ENCODE peak calls at places on chromosomes 11 and 22, in four cellular contexts. Z, X, W and I are unnamed samples.

GRCh38 chr11:74256370-74257133 is 54.9 kb downstream of the P4HA3 start:
- DNase-seq in Z (peak; percentile 5), X (no peak), W (no peak), I (no peak)

GRCh38 chr11:714436-714835 is 8.4 kb downstream of the EPS8L2 start:
- DNase-seq in Z (no peak), X (no peak), W (no peak), I (no peak)

GRCh38 chr11:123640029-123640428 is 14.4 kb downstream of the SCN3B start:
- DNase-seq in Z (no peak), X (no peak), W (no peak), I (no peak)

GRCh38 chr11:134332189-134332631 is 422 bp downstream of the GLB1L2 start:
- DNase-seq in Z (no peak), X (no peak), W (peak; percentile 47), I (peak; percentile 58)

GRCh38 chr11:134126197-134126822 is 57.4 kb downstream of the JAM3 start:
- DNase-seq in Z (no peak), X (no peak), W (no peak), I (no peak)

GRCh38 chr22:41862530-41863266 is 29.8 kb downstream of the SREBF2 start:
- DNase-seq in Z (no peak), X (peak; percentile 89), W (no peak), I (no peak)

GRCh38 chr11:19164230-19164855 is 37.4 kb downstream of the CSRP3 start:
- DNase-seq in Z (no peak), X (no peak), W (no peak), I (no peak)

GRCh38 chr22:20084547-20085413 is 4.7 kb downstream of the DGCR8 start:
- DNase-seq in Z (peak; percentile 50), X (no peak), W (peak; percentile 94), I (peak; percentile 84)

GRCh38 chr11:66864172-66864901 is 7.5 kb downstream of the LRFN4 start:
- DNase-seq in Z (no peak), X (no peak), W (no peak), I (no peak)

GRCh38 chr11:2300290-2300935 is 1.3 kb downstream of the C11orf21 start:
- DNase-seq in Z (no peak), X (no peak), W (no peak), I (no peak)

GRCh38 chr11:1059759-1060158 is 14.9 kb upstream of the MUC2 start:
- DNase-seq in Z (no peak), X (no peak), W (peak; percentile 37), I (peak; percentile 51)

GRCh38 chr11:103086461-103086860 is 5.5 kb downstream of the DCUN1D5 start:
- DNase-seq in Z (no peak), X (no peak), W (no peak), I (no peak)

GRCh38 chr11:20342347-20343279 is 20.9 kb upstream of the HTATIP2 start:
- DNase-seq in Z (peak; percentile 61), X (no peak), W (peak; percentile 71), I (peak; percentile 82)

GRCh38 chr11:108672113-108672512 is 7.2 kb downstream of the DDX10 start:
- DNase-seq in Z (no peak), X (no peak), W (peak; percentile 19), I (no peak)

GRCh38 chr11:129695543-129696308 is 119.9 kb upstream of the TMEM45B start:
- DNase-seq in Z (peak; percentile 46), X (no peak), W (peak; percentile 71), I (peak; percentile 87)

GRCh38 chr11:5994791-5995190 is 8.0 kb upstream of the OR52L1 start:
- DNase-seq in Z (no peak), X (no peak), W (no peak), I (no peak)

GRCh38 chr11:102469196-102469821 is 16.7 kb upstream of the TMEM123 start:
- DNase-seq in Z (no peak), X (no peak), W (no peak), I (no peak)

GRCh38 chr22:39954584-39955055 is 5.6 kb upstream of the TMA7B start:
- DNase-seq in Z (peak; percentile 46), X (no peak), W (no peak), I (no peak)

GRCh38 chr22:44379817-44380560 is 67.2 kb upstream of the SHISAL1 start:
- DNase-seq in Z (no peak), X (no peak), W (no peak), I (no peak)

GRCh38 chr22:46735747-46736608 is 2.1 kb downstream of the CERK start:
- DNase-seq in Z (no peak), X (no peak), W (no peak), I (peak; percentile 35)

GRCh38 chr22:19815093-19815822 is 39.4 kb downstream of the GNB1L start:
- DNase-seq in Z (no peak), X (no peak), W (peak; percentile 94), I (no peak)

GRCh38 chr22:42833104-42833503 is 24.0 kb downstream of the ARFGAP3 start:
- DNase-seq in Z (no peak), X (peak; percentile 33), W (no peak), I (no peak)

GRCh38 chr22:38144025-38144405 is 33.5 kb upstream of the BAIAP2L2 start:
- DNase-seq in Z (peak; percentile 25), X (no peak), W (no peak), I (no peak)

GRCh38 chr22:22683668-22684361 is 39.4 kb downstream of the GGTLC2 start:
- DNase-seq in Z (no peak), X (no peak), W (no peak), I (no peak)

GRCh38 chr22:44648821-44649566 is 53.0 kb upstream of the PRR5 start:
- DNase-seq in Z (no peak), X (no peak), W (no peak), I (no peak)

GRCh38 chr11:130894322-130895025 is 21.8 kb downstream of the SNX19 start:
- DNase-seq in Z (peak; percentile 71), X (peak; percentile 15), W (peak; percentile 81), I (peak; percentile 76)

GRCh38 chr22:38607680-38608079 is 37.7 kb upstream of the DMC1 start:
- DNase-seq in Z (peak; percentile 56), X (no peak), W (no peak), I (no peak)

GRCh38 chr11:8038393-8038792 is 42.6 kb upstream of the TUB start:
- DNase-seq in Z (no peak), X (no peak), W (peak; percentile 12), I (no peak)

GRCh38 chr22:38824587-38824986 is 19.2 kb downstream of the NPTXR start:
- DNase-seq in Z (peak; percentile 73), X (no peak), W (peak; percentile 82), I (peak; percentile 89)

GRCh38 chr11:3949132-3949531 is 93.7 kb downstream of the STIM1 start:
- DNase-seq in Z (no peak), X (peak; percentile 50), W (no peak), I (no peak)
- TF ChIP-seq CBFB in Z (no peak), X (peak; percentile 41), W (no peak), I (no peak)

GRCh38 chr11:60482361-60482760 is 10.2 kb upstream of the MS4A12 start:
- DNase-seq in Z (no peak), X (no peak), W (no peak), I (no peak)

GRCh38 chr11:60485987-60486386 is 6.6 kb upstream of the MS4A12 start:
- DNase-seq in Z (peak; percentile 54), X (peak; percentile 86), W (peak; percentile 64), I (peak; percentile 57)
- TF ChIP-seq CBFB in Z (no peak), X (no peak), W (no peak), I (no peak)

GRCh38 chr11:107646783-107647182 is 55.8 kb downstream of the ELMOD1 start:
- DNase-seq in Z (no peak), X (no peak), W (no peak), I (no peak)

GRCh38 chr11:107653077-107653476 is 58.8 kb downstream of the SLN start:
- DNase-seq in Z (no peak), X (no peak), W (no peak), I (no peak)

GRCh38 chr11:107648247-107648646 is 57.3 kb downstream of the ELMOD1 start:
- DNase-seq in Z (no peak), X (no peak), W (no peak), I (peak; percentile 56)

GRCh38 chr11:107655607-107656006 is 56.2 kb downstream of the SLN start:
- DNase-seq in Z (no peak), X (no peak), W (no peak), I (no peak)

DNA sequence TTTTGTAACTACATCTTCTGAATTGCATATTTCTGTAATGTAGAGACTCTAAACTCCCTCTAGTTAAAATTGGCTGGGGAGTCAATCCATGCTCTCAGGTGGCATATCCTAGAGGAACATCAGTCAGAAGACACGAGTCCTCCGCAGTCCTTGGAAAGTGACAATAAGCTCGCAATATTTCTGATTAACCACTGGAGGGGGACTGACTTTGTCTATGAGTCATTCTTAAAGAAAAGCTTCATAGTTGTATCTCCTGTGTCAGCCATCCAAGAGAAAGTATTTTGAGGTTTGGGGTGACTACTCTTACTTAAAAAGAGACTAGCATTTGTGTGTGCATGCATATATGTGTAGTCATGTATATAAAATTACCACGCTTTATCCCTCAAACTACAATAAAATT is 60.2 kb downstream of the SLN start:
- DNase-seq in Z (no peak), X (no peak), W (no peak), I (no peak)
- TF ChIP-seq CBFB in Z (no peak), X (no peak), W (no peak), I (no peak)

GRCh38 chr11:60864856-60865513 is 2.4 kb upstream of the ZP1 start:
- DNase-seq in Z (no peak), X (no peak), W (peak; percentile 46), I (no peak)
- TF ChIP-seq CBFB in Z (no peak), X (no peak), W (no peak), I (no peak)

DNA sequence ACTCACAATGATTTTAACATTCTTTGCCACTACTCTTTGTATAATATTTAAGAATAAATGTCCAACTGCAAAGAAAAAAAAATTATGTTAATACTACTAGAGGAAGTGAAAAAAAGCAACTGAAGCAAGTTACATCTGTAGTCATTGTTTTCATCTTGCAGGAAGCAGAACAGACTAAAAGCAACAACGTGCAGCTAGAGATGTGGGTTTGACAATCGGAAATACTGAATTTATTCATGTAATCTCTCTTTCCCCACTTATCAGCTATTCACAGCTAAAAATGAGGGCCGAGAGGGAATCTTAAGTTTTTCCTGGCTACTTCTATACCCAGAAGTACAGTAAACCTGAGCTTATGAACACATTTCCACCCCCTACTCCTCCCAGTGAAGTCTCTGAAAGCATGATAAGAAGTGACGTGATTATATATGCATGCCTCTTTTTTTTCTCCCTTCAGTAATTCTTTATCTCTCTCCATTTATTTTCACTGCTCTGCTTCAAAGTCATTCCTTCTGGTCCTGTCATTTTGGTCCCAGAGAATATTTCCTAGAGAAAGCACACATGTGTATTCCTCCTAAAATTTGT is 116.5 kb downstream of the SPON1 start:
- DNase-seq in Z (no peak), X (no peak), W (no peak), I (no peak)
- TF ChIP-seq CBFB in Z (no peak), X (no peak), W (no peak), I (no peak)

GRCh38 chr11:12164061-12165014 is 53.9 kb downstream of the MICAL2 start:
- DNase-seq in Z (no peak), X (no peak), W (no peak), I (no peak)
- TF ChIP-seq CBFB in Z (no peak), X (no peak), W (no peak), I (no peak)

DNA sequence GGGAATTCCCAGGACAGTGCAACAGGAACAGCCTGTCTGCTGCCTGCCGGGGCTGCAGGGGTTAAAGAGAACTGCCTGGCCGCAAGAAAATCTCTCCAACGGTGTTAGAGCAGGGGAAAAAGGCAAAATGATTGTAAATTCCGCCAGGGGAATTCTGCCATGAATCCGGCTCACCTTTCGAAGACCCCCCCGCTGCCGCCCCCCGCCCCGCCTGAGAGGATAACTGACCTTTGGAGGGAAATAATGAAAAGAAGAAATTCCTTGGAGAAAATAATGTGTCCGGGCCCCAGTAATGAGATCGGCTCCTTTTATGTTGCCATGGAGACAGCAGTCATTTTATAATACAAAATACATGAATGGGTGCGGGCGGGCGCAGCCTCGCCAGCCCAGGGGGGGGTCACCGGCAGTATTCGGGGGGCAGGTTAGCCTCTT is 228.3 kb downstream of the MN1 start:
- DNase-seq in Z (no peak), X (no peak), W (no peak), I (no peak)
- TF ChIP-seq CBFB in Z (no peak), X (no peak), W (no peak), I (no peak)